ENCODE peak calls at places on chromosomes 6 and 20, in four cellular contexts. H is dorsolateral prefrontal cortex, I is HuH-7, L is GM13977. E is an unnamed sample.

GRCh38 chr6:46042355-46042999 is 26.8 kb upstream of the CLIC5 start:
- DNase-seq in I (no peak), L (peak; percentile 39), H (no peak), E (no peak)

GRCh38 chr20:61531553-61532345 is 279.7 kb downstream of the CDH4 start:
- DNase-seq in I (no peak), H (peak; percentile 28), L (no peak), E (peak; percentile 18)

GRCh38 chr6:26394289-26394688 is 7.8 kb upstream of the BTN3A1 start:
- DNase-seq in I (no peak), L (no peak), H (no peak), E (no peak)

GRCh38 chr6:15885624-15886023 is 222.8 kb upstream of the DTNBP1 start:
- DNase-seq in L (no peak), I (no peak), H (no peak), E (no peak)

GRCh38 chr6:119012521-119012920 is 65.9 kb downstream of the FAM184A start:
- DNase-seq in L (no peak), I (no peak), H (no peak), E (no peak)

GRCh38 chr6:16344756-16345155 is 106.4 kb downstream of the GMPR start:
- DNase-seq in L (no peak), I (no peak), H (no peak), E (no peak)

GRCh38 chr6:66662196-66662595 is 955.2 kb upstream of the EYS start:
- DNase-seq in I (no peak), H (no peak), L (no peak), E (no peak)

GRCh38 chr6:131222773-131223172 is 87.5 kb downstream of the AKAP7 start:
- DNase-seq in I (no peak), L (no peak), H (no peak), E (no peak)

GRCh38 chr6:21664263-21665081 is 70.9 kb downstream of the SOX4 start:
- DNase-seq in I (peak; percentile 43), H (no peak), L (peak; percentile 37), E (no peak)

GRCh38 chr6:166007349-166008263 is 160.0 kb downstream of the TBXT start:
- DNase-seq in L (no peak), I (no peak), H (no peak), E (peak; percentile 29)

GRCh38 chr6:25456249-25456648 is 177.1 kb downstream of the CARMIL1 start:
- DNase-seq in H (no peak), I (no peak), L (no peak), E (no peak)

E was measured in occipital lobe.